ENCODE peak calls at places on chromosome 22, in six cellular contexts. Q is IMR-90, Z is neuronal stem cell, O is mesendoderm, C is mesenchymal stem cell, B is H1. X is an unnamed sample.
A peak's percentile ranks its signal among the peaks of the same experiment; 100 is the strongest.

GRCh38 chr22:42817556-42817955 is 39.5 kb downstream of the ARFGAP3 start:
- DNase-seq in Q (no peak), C (no peak), O (no peak), Z (no peak), B (no peak), X (no peak)

GRCh38 chr22:49483946-49484345 is 343.7 kb downstream of the BRD1 start:
- DNase-seq in Q (no peak), O (peak; percentile 68), B (no peak), Z (no peak), C (no peak), X (no peak)

GRCh38 chr22:41772645-41773044 is 27.8 kb upstream of the CCDC134 start:
- DNase-seq in Q (peak; percentile 9), B (no peak), O (no peak), Z (no peak), C (no peak), X (no peak)

GRCh38 chr22:49972163-49973017 is 11.8 kb downstream of the PIM3 start:
- DNase-seq in O (no peak), Q (no peak), B (no peak), C (no peak), Z (no peak), X (peak; percentile 38)

GRCh38 chr22:40432167-40432566 is 61.8 kb downstream of the SGSM3 start:
- DNase-seq in Z (no peak), Q (no peak), O (no peak), C (no peak), B (no peak), X (no peak)

GRCh38 chr22:26597480-26597879 is 7.5 kb upstream of the TPST2 start:
- DNase-seq in B (no peak), C (no peak), Z (no peak), O (no peak), Q (no peak), X (no peak)

GRCh38 chr22:39621826-39622225 is 51.3 kb downstream of the CACNA1I start:
- DNase-seq in Q (no peak), Z (no peak), O (no peak), B (no peak), C (no peak), X (no peak)

GRCh38 chr22:37401401-37401859 is 25.8 kb downstream of the ELFN2 start:
- DNase-seq in Q (peak; percentile 23), O (no peak), B (no peak), C (no peak), Z (no peak), X (no peak)

GRCh38 chr22:37804886-37805857 is 2.6 kb upstream of the GCAT start:
- DNase-seq in C (peak; percentile 81), Q (peak; percentile 70), O (peak; percentile 88), Z (no peak), B (no peak), X (peak; percentile 91)

GRCh38 chr22:27318516-27318915 is 483.0 kb downstream of the MN1 start:
- DNase-seq in B (no peak), Z (no peak), O (peak; percentile 27), C (peak; percentile 96), Q (peak; percentile 44), X (peak; percentile 7)

GRCh38 chr22:18103527-18104269 is 6.9 kb upstream of the TUBA8 start:
- DNase-seq in O (no peak), Z (no peak), C (no peak), Q (no peak), B (no peak), X (no peak)

GRCh38 chr22:41021039-41021654 is 70.0 kb downstream of the RBX1 start:
- DNase-seq in O (peak; percentile 26), C (peak; percentile 9), B (no peak), Q (no peak), Z (no peak), X (peak; percentile 42)

GRCh38 chr22:31350410-31350863 is 4.3 kb upstream of the PATZ1 start:
- DNase-seq in C (peak; percentile 18), O (peak; percentile 66), Z (no peak), Q (no peak), B (no peak), X (no peak)

GRCh38 chr22:40534379-40535188 is 101.9 kb downstream of the MRTFA start:
- DNase-seq in Q (peak; percentile 71), O (peak; percentile 76), Z (no peak), C (peak; percentile 82), B (no peak), X (peak; percentile 51)

GRCh38 chr22:39316440-39317083 is 2.9 kb downstream of the RPL3 start:
- DNase-seq in C (peak; percentile 94), O (peak; percentile 95), Z (peak; percentile 77), Q (peak; percentile 95), B (no peak), X (peak; percentile 88)

GRCh38 chr22:49015459-49015858 is 812.2 kb downstream of the BRD1 start:
- DNase-seq in C (no peak), Z (no peak), Q (no peak), B (no peak), O (no peak), X (peak; percentile 23)

GRCh38 chr22:50112151-50113118 is 22.6 kb downstream of the MOV10L1 start:
- DNase-seq in C (peak; percentile 89), O (peak; percentile 9), B (no peak), Q (peak; percentile 86), Z (no peak), X (no peak)

GRCh38 chr22:31818481-31819392 is 64.9 kb downstream of the DEPDC5 start:
- DNase-seq in O (peak; percentile 14), B (no peak), Q (peak; percentile 48), C (no peak), Z (no peak), X (no peak)

DNA sequence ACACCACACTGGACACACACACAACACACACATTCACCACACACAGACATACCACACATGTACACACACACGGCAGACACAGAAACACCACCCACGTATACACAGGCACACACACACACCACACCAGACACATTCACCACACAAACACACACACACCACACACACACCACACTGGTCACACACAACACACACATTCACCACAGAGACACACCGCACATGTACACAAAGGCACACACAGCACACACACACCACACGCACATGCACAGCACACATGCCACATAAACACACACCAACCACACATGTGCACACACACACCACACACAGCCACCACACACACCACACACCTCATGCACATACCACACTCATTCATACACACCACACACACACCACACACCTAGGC is 84.2 kb upstream of the PRR5 start:
- DNase-seq in Q (no peak), Z (no peak), C (no peak), B (no peak), O (no peak), X (no peak)
- H3K23ac ChIP-seq in Q (no peak overlapping the region), Z (peak overlapping the region; percentile 94), C (no peak overlapping the region), B (no peak overlapping the region), O (no peak overlapping the region), X (no peak overlapping the region)

GRCh38 chr22:20652130-20652529 is 121.8 kb upstream of the SERPIND1 start:
- DNase-seq in O (no peak), C (no peak), Q (no peak), B (no peak), Z (no peak), X (no peak)
- H2AK5ac ChIP-seq in O (no peak overlapping the region), C (no peak overlapping the region), Q (no peak overlapping the region), B (no peak overlapping the region), Z (no peak overlapping the region), X (no peak overlapping the region)

DNA sequence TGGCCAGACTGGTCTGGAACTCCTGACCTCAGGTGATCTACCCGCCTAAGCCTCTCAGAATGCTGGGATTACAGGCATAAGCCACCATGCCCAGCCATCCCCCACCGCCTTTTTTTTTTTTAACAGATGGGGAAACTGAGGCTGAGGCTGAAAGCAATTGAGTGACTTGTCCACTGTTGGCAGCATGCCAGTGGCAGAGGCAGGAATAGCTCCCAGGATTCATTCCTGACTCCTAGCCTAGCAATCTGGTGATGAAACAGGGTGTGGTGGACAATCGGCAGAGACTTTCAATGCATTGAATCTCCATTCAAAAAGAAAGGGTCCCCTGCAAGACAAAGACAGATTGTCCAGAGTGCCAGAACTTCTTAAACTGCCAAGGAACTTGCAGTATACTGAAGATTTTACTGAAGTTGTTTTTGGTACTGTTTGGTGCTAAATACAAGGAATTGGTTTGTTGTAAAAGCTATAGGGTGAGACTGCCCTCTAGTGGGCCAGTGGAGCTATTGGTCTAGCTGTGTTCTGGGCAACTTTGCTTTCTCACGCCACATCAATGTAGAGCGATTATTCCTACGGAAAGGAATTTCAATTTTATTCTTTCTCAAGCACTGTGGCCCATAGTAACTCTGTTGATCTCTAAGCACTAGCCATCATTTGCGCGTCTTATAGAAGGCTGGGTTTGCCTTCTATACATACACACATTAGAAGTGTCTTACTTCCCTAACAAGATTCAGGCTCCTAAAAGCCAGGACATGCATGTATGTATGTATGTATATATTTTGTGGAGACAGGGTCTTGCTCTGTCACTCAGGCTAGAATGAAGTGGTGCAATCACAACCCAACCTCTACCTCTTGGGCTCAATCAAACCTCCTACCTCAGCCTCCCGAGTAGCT is 21.0 kb downstream of the C22orf31 start:
- DNase-seq in O (peak; percentile 79), B (no peak), Q (peak; percentile 93), Z (peak; percentile 62), C (peak; percentile 89), X (peak; percentile 62)
- H2BK15ac ChIP-seq in O (no peak overlapping the region), B (peak overlapping the region; percentile 20), Q (no peak overlapping the region), Z (no peak overlapping the region), C (no peak overlapping the region), X (no peak overlapping the region)

DNA sequence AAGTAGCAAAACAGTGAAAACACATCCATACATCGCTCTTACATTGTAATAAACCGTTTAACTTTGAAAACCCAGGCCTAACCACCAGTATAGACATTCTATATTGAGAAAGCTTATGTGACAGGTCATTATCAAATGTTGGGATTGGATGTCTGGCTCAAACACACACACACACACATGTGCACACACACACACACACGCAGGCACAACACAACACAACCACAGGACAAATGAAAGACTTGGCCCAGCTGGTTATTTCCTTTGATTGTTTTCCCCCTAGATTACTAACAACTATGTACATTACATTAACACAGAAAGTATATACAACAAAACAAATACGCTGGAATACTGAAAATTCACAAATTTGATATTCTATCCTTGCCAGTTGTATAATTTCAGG is 119.7 kb downstream of the APOL5 start:
- DNase-seq in C (peak; percentile 17), B (no peak), Q (no peak), Z (no peak), O (no peak), X (no peak)
- H3K23ac ChIP-seq in C (no peak overlapping the region), B (no peak overlapping the region), Q (peak overlapping the region; percentile 81), Z (no peak overlapping the region), O (no peak overlapping the region), X (no peak overlapping the region)

DNA sequence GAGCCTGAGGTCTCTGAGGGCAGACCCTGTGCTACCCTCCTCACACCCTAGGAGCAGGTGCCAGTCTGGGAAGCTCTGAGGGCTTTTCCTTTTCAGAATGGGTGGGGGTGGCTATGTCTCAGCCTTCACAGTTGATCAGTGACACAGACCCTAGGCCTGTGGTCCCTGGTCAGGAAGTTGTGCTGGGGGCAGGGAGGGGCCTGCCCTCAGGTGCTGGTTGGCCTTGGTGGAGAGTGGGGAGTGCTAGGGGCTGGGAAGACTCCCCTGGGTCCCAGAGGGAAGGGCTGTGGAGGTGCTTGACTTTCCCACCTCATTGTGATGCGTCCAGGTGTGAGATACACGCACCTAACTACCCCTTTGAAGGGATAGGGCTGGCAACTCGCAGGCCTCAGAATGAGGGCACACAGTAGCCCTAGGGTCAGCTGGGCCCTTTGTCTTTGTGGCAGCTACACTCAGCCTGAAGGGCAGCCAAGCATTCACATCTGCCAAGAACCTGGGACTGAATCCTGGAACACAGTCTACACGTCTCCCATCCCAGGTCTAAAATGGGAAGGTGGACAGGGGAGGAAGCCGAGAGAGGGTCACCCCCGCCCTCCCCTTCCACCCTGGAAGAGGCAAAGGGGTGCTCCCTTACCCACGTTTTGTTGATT is 31.2 kb upstream of the ATXN10 start:
- DNase-seq in Z (no peak), C (no peak), Q (no peak), O (no peak), B (no peak), X (no peak)
- H2AK5ac ChIP-seq in Z (no peak overlapping the region), C (no peak overlapping the region), Q (no peak overlapping the region), O (no peak overlapping the region), B (no peak overlapping the region), X (no peak overlapping the region)

GRCh38 chr22:23837496-23837859 is 1.3 kb downstream of the DERL3 start:
- DNase-seq in O (no peak), Q (no peak), B (no peak), C (no peak), Z (no peak), X (no peak)
- H2BK15ac ChIP-seq in O (no peak overlapping the region), Q (no peak overlapping the region), B (no peak overlapping the region), C (no peak overlapping the region), Z (no peak overlapping the region), X (no peak overlapping the region)

X was measured in H9.